ENCODE peak calls at places on chromosomes 4 and X, in nine cellular contexts. P is H9, K is vagina, J is foreskin keratinocyte, L is lower leg skin, C is osteocyte, M is transverse colon, Z is cardiac fibroblast, Y is cardiac muscle cell. V is an unnamed sample.

GRCh38 chrX:129472116-129472515 is 51.2 kb downstream of the SMARCA1 start:
- DNase-seq in P (no peak), K (no peak), J (peak; percentile 29), L (no peak), C (no peak), M (no peak), Z (peak; percentile 76), Y (no peak), V (no peak)

GRCh38 chr4:36471903-36472302 is 190.5 kb downstream of the DTHD1 start:
- DNase-seq in P (no peak), K (no peak), J (no peak), L (no peak), C (no peak), M (no peak), Z (no peak), Y (no peak), V (no peak)

GRCh38 chr4:122705035-122705434 is 27.5 kb upstream of the BBS12 start:
- DNase-seq in P (no peak), K (no peak), J (no peak), L (no peak), C (no peak), M (no peak), Z (no peak), Y (no peak), V (no peak)

GRCh38 chr4:186137193-186137792 is 32.8 kb downstream of the FAM149A start:
- DNase-seq in P (no peak), K (no peak), J (no peak), L (no peak), C (no peak), M (no peak), Z (peak; percentile 52), Y (peak; percentile 33), V (no peak)

GRCh38 chrX:55088795-55089489 is at the start of gene PAGE2:
- DNase-seq in P (no peak), K (no peak), J (no peak), L (no peak), C (no peak), M (no peak), Z (no peak), Y (no peak), V (no peak)

GRCh38 chr4:124939908-124940307 is 227.4 kb upstream of the ANKRD50 start:
- DNase-seq in P (no peak), K (no peak), J (no peak), L (no peak), C (no peak), M (no peak), Z (no peak), Y (no peak), V (no peak)

GRCh38 chr4:87006531-87007344 is 71.9 kb downstream of the AFF1 start:
- DNase-seq in P (peak; percentile 94), K (no peak), J (peak; percentile 78), L (peak; percentile 98), C (peak; percentile 97), M (peak; percentile 94), Z (peak; percentile 94), Y (peak; percentile 97), V (peak; percentile 90)

GRCh38 chr4:25760048-25760447 is 102.7 kb downstream of the SEL1L3 start:
- DNase-seq in P (no peak), K (no peak), J (no peak), L (no peak), C (no peak), M (no peak), Z (no peak), Y (no peak), V (no peak)

GRCh38 chrX:13791559-13791958 is 25.3 kb downstream of the GPM6B start:
- DNase-seq in P (no peak), K (no peak), J (no peak), L (no peak), C (no peak), M (no peak), Z (no peak), Y (no peak), V (no peak)

GRCh38 chr4:88422403-88422802 is 34.5 kb upstream of the HERC5 start:
- DNase-seq in P (no peak), K (no peak), J (no peak), L (no peak), C (no peak), M (no peak), Z (no peak), Y (no peak), V (no peak)

GRCh38 chrX:110178179-110178865 is 139.6 kb downstream of the AMMECR1 start:
- DNase-seq in P (no peak), K (no peak), J (no peak), L (no peak), C (peak; percentile 59), M (no peak), Z (no peak), Y (no peak), V (no peak)

GRCh38 chr4:75733369-75733768 is 9.0 kb downstream of the USO1 start:
- DNase-seq in P (no peak), K (no peak), J (peak; percentile 20), L (no peak), C (no peak), M (no peak), Z (peak; percentile 61), Y (no peak), V (no peak)

GRCh38 chrX:14700982-14701381 is 171.6 kb downstream of the GLRA2 start:
- DNase-seq in P (no peak), K (no peak), J (no peak), L (no peak), C (no peak), M (no peak), Z (no peak), Y (no peak), V (no peak)

GRCh38 chr4:27692098-27692679 is 831.5 kb downstream of the STIM2 start:
- DNase-seq in P (peak; percentile 61), K (no peak), J (peak; percentile 25), L (no peak), C (no peak), M (no peak), Z (peak; percentile 43), Y (peak; percentile 42), V (peak; percentile 1)

GRCh38 chr4:48138936-48139335 is 4.9 kb upstream of the TXK start:
- DNase-seq in P (no peak), K (no peak), J (no peak), L (no peak), C (no peak), M (no peak), Z (no peak), Y (no peak), V (peak; percentile 76)

GRCh38 chr4:77074961-77075855 is 581 bp downstream of the CCNI start:
- DNase-seq in P (peak; percentile 59), K (no peak), J (no peak), L (peak; percentile 93), C (peak; percentile 87), M (peak; percentile 78), Z (peak; percentile 67), Y (peak; percentile 87), V (peak; percentile 90)

GRCh38 chr4:121272526-121272925 is 108.3 kb downstream of the QRFPR start:
- DNase-seq in P (no peak), K (no peak), J (peak; percentile 79), L (no peak), C (no peak), M (no peak), Z (peak; percentile 73), Y (no peak), V (no peak)

GRCh38 chr4:61239250-61239649 is 39.1 kb downstream of the ADGRL3 start:
- DNase-seq in P (no peak), K (no peak), J (no peak), L (no peak), C (no peak), M (no peak), Z (no peak), Y (no peak), V (no peak)

GRCh38 chrX:56564182-56564885 is 907 bp downstream of the UBQLN2 start:
- DNase-seq in P (no peak), K (no peak), J (peak; percentile 65), L (no peak), C (peak; percentile 83), M (peak; percentile 11), Z (peak; percentile 57), Y (peak; percentile 42), V (peak; percentile 47)

GRCh38 chr4:150038335-150039076 is 39.7 kb upstream of the DCLK2 start:
- DNase-seq in P (no peak), K (no peak), J (no peak), L (no peak), C (no peak), M (no peak), Z (no peak), Y (no peak), V (no peak)

DNA sequence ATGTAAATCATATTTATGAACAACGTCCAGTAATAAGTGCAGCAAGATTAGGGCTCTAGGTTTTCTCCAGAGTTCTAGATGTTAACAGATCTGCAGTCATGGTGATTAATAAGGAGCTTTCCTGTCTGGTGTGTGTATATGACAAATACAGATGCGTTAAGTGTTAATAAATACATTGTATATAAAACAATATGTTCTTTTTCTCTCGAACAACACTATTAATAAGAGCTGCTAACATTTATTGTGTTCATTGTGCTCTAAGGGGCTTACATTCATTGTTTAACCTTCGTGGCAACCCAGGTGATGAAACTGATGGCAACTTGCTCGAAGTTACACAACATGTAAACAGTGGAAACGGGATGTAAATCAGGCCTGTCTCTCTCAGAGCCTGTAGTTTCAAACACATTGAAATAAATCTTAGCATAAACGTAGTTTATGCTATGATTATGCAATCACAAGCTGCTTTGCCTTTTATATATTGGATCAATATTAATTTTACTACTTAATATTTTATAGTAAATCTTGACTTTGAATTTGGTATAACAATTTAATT is 547 bp upstream of the CLGN start:
- DNase-seq in P (no peak), K (no peak), J (no peak), L (no peak), C (no peak), M (no peak), Z (no peak), Y (no peak), V (no peak)
- TF ChIP-seq CTCF in P (no peak), K (no peak), J (no peak), L (no peak), C (no peak), M (no peak), Z (no peak), Y (no peak), V (no peak)

GRCh38 chr4:118034061-118034785 is at the start of gene NDST3:
- DNase-seq in P (peak; percentile 74), K (no peak), J (peak; percentile 38), L (no peak), C (peak; percentile 84), M (peak; percentile 39), Z (peak; percentile 41), Y (peak; percentile 87), V (peak; percentile 40)
- TF ChIP-seq CTCF in P (peak; percentile 81), K (no peak), J (peak; percentile 72), L (no peak), C (peak; percentile 73), M (no peak), Z (peak; percentile 25), Y (peak; percentile 23), V (no peak)

GRCh38 chr4:38184404-38184803 is 224.2 kb downstream of the PTTG2 start:
- DNase-seq in P (no peak), K (no peak), J (no peak), L (no peak), C (no peak), M (no peak), Z (no peak), Y (no peak), V (no peak)
- TF ChIP-seq CTCF in P (peak; percentile 45), K (no peak), J (peak; percentile 58), L (no peak), C (peak; percentile 29), M (no peak), Z (peak; percentile 43), Y (peak; percentile 26), V (no peak)

DNA sequence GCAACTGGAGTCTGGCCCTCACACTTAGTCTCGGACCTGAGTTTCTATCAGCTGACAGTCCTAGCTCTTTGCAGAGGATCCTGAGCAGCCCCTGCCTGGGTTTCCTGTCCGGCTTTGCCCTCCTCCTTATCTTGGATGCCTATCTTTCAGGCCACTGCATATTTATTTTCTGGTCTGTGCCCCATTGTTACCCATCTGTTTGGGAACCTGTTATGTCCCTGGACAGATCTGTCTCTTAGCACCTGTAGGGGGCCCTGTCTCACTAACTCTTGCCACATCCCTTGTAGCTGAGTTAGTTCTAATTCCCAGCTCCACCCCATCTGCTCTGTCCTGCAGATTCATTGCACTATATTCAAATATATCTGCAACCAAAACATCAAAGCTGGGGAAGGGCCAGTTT is 514.9 kb upstream of the LCORL start:
- DNase-seq in P (peak; percentile 53), K (no peak), J (no peak), L (no peak), C (no peak), M (no peak), Z (no peak), Y (no peak), V (no peak)
- TF ChIP-seq CTCF in P (peak; percentile 69), K (no peak), J (no peak), L (no peak), C (no peak), M (no peak), Z (no peak), Y (no peak), V (no peak)

V was measured in activated CD8-positive, alpha-beta T cell treated with anti-CD3 and anti-CD28 coated beads for 36 hours.